ENCODE peak calls at places on chromosomes 7 and 10, in seven cellular contexts. M is HFFc6; P is activated CD8-positive, alpha-beta memory T cell treated with anti-CD3 and anti-CD28 coated beads for 48 hours; J is stimulated activated CD8-positive, alpha-beta memory T cell treated with anti-CD3 and anti-CD28 coated beads, Interleukin-4, amount 100 ng/mL, for 24 hours; F is H7; G is NCI-H1417; R is T-helper 2 cell. H is an unnamed sample.

GRCh38 chr10:15660990-15661389 is 58.7 kb downstream of the ITGA8 start:
- DNase-seq in G (no peak), M (no peak), P (no peak), F (no peak), J (no peak), R (no peak), H (peak)

GRCh38 chr7:5546626-5547025 is 123.0 kb upstream of the TNRC18 start:
- DNase-seq in J (no peak), R (no peak), M (no peak), G (no peak), F (no peak), P (no peak), H (no peak)

GRCh38 chr7:120582916-120583315 is 275.0 kb downstream of the TSPAN12 start:
- DNase-seq in R (no peak), J (no peak), F (no peak), M (no peak), G (no peak), P (no peak), H (no peak)

GRCh38 chr10:77162697-77163096 is 474.9 kb downstream of the KCNMA1 start:
- DNase-seq in R (no peak), F (no peak), G (no peak), M (peak), P (no peak), J (no peak), H (no peak)

GRCh38 chr10:124829447-124830115 is 28.0 kb downstream of the ABRAXAS2 start:
- DNase-seq in R (no peak), F (no peak), M (no peak), G (no peak), J (no peak), P (no peak), H (no peak)

GRCh38 chr10:123526356-123527079 is 139.6 kb upstream of the GPR26 start:
- DNase-seq in M (no peak), R (no peak), P (no peak), F (no peak), G (no peak), J (no peak), H (no peak)

GRCh38 chr10:125709553-125710266 is 9.8 kb upstream of the EDRF1 start:
- DNase-seq in J (no peak), M (no peak), F (no peak), R (no peak), P (no peak), G (no peak), H (no peak)

GRCh38 chr10:58027431-58027830 is 240.3 kb downstream of the IPMK start:
- DNase-seq in M (no peak), R (no peak), F (no peak), J (no peak), P (no peak), G (no peak), H (no peak)

GRCh38 chr7:232571-233455 is 40.4 kb downstream of the FAM20C start:
- DNase-seq in G (no peak), M (peak), J (no peak), F (no peak), P (no peak), R (no peak), H (no peak)